ENCODE peak calls at places on chromosomes 2 and 18, in four cellular contexts. X, C, E and A are unnamed samples.
A peak's percentile ranks its signal among the peaks of the same experiment; 100 is the strongest.

GRCh38 chr18:72543362-72544055 is 633 bp downstream of the CBLN2 start:
- DNase-seq in X (no peak), C (no peak), E (no peak), A (no peak)

GRCh38 chr2:11749646-11750349 is 3.4 kb downstream of the LPIN1 start:
- DNase-seq in X (no peak), C (no peak), E (peak; percentile 32), A (peak; percentile 53)

GRCh38 chr2:23595601-23596251 is 210.7 kb downstream of the KLHL29 start:
- DNase-seq in X (no peak), C (no peak), E (peak; percentile 9), A (peak; percentile 9)

GRCh38 chr2:47724221-47724981 is 58.5 kb upstream of the MSH6 start:
- DNase-seq in X (no peak), C (no peak), E (no peak), A (no peak)

GRCh38 chr18:8373486-8373885 is 235.8 kb upstream of the RAB12 start:
- DNase-seq in X (no peak), C (no peak), E (peak; percentile 60), A (no peak)

GRCh38 chr18:32888311-32888710 is 115.5 kb upstream of the KLHL14 start:
- DNase-seq in X (no peak), C (no peak), E (no peak), A (no peak)

GRCh38 chr2:44098050-44098449 is 70.6 kb upstream of the PPM1B start:
- DNase-seq in X (no peak), C (no peak), E (no peak), A (no peak)

GRCh38 chr2:137865954-137866540 is 98.2 kb upstream of the HNMT start:
- DNase-seq in X (peak; percentile 23), C (no peak), E (peak; percentile 57), A (peak; percentile 68)

GRCh38 chr2:161273038-161273760 is 35.0 kb upstream of the PSMD14 start:
- DNase-seq in X (peak; percentile 85), C (no peak), E (peak; percentile 83), A (peak; percentile 86)

GRCh38 chr18:23134780-23135678 is at the start of gene CABLES1:
- DNase-seq in X (peak; percentile 51), C (peak; percentile 54), E (peak; percentile 63), A (peak; percentile 73)

DNA sequence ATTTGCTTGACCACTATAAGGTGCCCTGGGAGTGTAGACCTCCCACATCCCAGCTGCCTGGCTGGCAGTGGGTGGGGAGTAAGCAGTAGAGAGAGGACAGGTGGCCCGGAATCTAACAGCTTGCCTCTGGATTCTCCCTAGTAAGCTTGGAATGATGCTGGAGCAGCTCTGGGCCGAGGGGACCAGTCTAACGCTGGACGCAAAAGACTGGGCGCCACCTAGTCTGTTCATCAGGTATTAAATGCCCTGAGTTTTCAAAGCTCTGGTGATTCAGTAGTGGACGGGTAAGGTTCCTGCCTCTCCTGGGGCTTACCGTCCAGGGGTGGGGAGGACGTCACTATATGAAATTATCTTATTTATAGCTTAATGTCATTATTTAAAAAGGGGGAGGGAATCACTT is 648 bp upstream of the LYPD6B start:
- DNase-seq in X (no peak), C (no peak), E (no peak), A (no peak)
- H3K4me3 ChIP-seq in X (no peak overlapping the region), C (no peak overlapping the region), E (no peak overlapping the region), A (no peak overlapping the region)

GRCh38 chr2:109613922-109614714 is at the start of the genes SEPTIN10 and SOWAHC:
- DNase-seq in X (peak; percentile 91), C (peak; percentile 96), E (peak; percentile 99), A (peak; percentile 100)

GRCh38 chr2:109614715-109615636 is 812 bp downstream of the SOWAHC start:
- DNase-seq in X (no peak), C (peak; percentile 20), E (peak; percentile 28), A (no peak)

GRCh38 chr2:109612991-109613921 is 510 bp downstream of the SEPTIN10 start:
- DNase-seq in X (peak; percentile 38), C (peak; percentile 74), E (peak; percentile 78), A (peak; percentile 73)

GRCh38 chr2:109616184-109616583 is 2.0 kb downstream of the SOWAHC start:
- DNase-seq in X (no peak), C (no peak), E (no peak), A (no peak)

GRCh38 chr2:109615637-109616144 is 1.5 kb downstream of the SOWAHC start:
- DNase-seq in X (no peak), C (no peak), E (no peak), A (no peak)
- TF ChIP-seq CTCF in X (no peak), C (no peak), E (no peak), A (no peak)

DNA sequence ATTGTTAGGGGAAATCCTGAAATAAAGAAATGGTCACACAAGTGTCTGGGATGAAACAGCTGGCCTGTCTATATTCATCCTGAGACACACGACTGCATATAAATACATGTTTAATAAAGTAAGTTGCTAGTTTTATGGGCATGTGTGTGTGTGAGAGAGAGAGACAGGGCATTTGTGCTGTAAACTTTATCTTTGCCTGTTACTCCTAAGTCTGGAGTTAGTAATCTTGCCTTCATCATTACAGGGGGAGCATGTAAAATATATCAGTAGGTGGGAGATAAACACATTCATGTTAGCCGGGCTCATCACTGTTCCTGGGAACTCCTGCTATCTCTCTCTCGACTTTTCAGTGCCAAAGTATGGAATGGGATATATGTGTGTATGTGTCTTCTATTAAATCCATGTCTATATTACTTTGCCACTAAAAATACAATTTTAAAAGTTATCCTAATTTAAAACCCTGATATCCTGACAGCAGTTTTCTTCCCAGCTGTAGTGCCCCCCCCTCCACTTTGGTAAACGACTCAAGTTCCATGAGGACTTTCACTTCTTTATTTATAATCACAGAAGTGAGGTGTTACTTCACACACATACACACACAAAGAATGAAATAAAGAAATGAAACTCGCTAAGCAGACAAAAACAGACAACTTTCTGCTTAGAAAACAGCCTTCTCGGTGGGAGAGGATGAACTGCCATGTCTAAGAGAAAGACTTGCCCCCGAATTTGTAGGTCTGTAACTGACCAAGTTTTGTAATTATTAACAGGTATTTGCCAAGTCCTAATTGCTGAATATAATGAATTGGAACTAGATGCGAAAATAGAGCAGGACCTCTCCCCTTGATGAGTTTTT is 949 bp downstream of the ZEB2 start:
- DNase-seq in X (no peak), C (no peak), E (peak; percentile 39), A (no peak)
- H3K4me3 ChIP-seq in X (peak overlapping the region; percentile 70), C (peak overlapping the region; percentile 85), E (peak overlapping the region; percentile 73), A (peak overlapping the region; percentile 88)

GRCh38 chr2:9110893-9111569 is 95.6 kb upstream of the ASAP2 start:
- DNase-seq in X (no peak), C (no peak), E (no peak), A (peak; percentile 35)
- TF ChIP-seq CTCF in X (no peak), C (peak; percentile 11), E (no peak), A (peak; percentile 59)